ENCODE peak calls at places on chromosomes 11 and 22, in eight cellular contexts. I, W, Q, J, N, L, H and T are unnamed samples.

GRCh38 chr22:42887523-42888507 is 30.7 kb upstream of the ARFGAP3 start:
- DNase-seq in I (no peak), W (no peak), Q (no peak), J (peak), N (peak), L (peak), H (no peak), T (no peak)

GRCh38 chr22:37162221-37163095 is 12.7 kb upstream of the IL2RB start:
- DNase-seq in I (peak), W (no peak), Q (no peak), J (no peak), N (no peak), L (no peak), H (no peak), T (peak)

GRCh38 chr11:59158206-59159068 is 13.5 kb upstream of the DTX4 start:
- DNase-seq in I (no peak), W (peak), Q (no peak), J (peak), N (peak), L (peak), H (no peak), T (peak)

GRCh38 chr11:43419460-43419859 is 60.7 kb downstream of the TTC17 start:
- DNase-seq in I (no peak), W (no peak), Q (no peak), J (peak), N (peak), L (no peak), H (no peak), T (no peak)

GRCh38 chr11:78809931-78810481 is 235.3 kb upstream of the NARS2 start:
- DNase-seq in I (no peak), W (no peak), Q (no peak), J (no peak), N (no peak), L (no peak), H (no peak), T (no peak)

GRCh38 chr22:30636226-30637077 is 871 bp downstream of the SLC35E4 start:
- DNase-seq in I (peak), W (no peak), Q (no peak), J (peak), N (peak), L (peak), H (no peak), T (peak)

GRCh38 chr11:76723548-76723947 is 53.0 kb upstream of the LRRC32 start:
- DNase-seq in I (no peak), W (no peak), Q (peak), J (no peak), N (no peak), L (no peak), H (no peak), T (no peak)

GRCh38 chr11:19873730-19874129 is 161.1 kb downstream of the NAV2 start:
- DNase-seq in I (no peak), W (no peak), Q (no peak), J (no peak), N (no peak), L (no peak), H (no peak), T (no peak)

GRCh38 chr11:134558258-134558835 is 146.3 kb upstream of the B3GAT1 start:
- DNase-seq in I (no peak), W (no peak), Q (peak), J (no peak), N (no peak), L (no peak), H (no peak), T (no peak)

GRCh38 chr11:45850446-45850845 is 3.2 kb downstream of the CRY2 start:
- DNase-seq in I (no peak), W (no peak), Q (no peak), J (no peak), N (no peak), L (no peak), H (no peak), T (no peak)

GRCh38 chr22:41905411-41906202 is 9.3 kb downstream of the SHISA8 start:
- DNase-seq in I (no peak), W (no peak), Q (no peak), J (no peak), N (no peak), L (no peak), H (no peak), T (no peak)

GRCh38 chr11:24925091-24925490 is 428.2 kb downstream of the LUZP2 start:
- DNase-seq in I (no peak), W (no peak), Q (no peak), J (no peak), N (no peak), L (no peak), H (no peak), T (no peak)

GRCh38 chr22:22703715-22704114 is 59.3 kb downstream of the GGTLC2 start:
- DNase-seq in I (no peak), W (no peak), Q (no peak), J (no peak), N (no peak), L (no peak), H (no peak), T (no peak)

GRCh38 chr11:110989734-110990133 is 255.8 kb upstream of the POU2AF2 start:
- DNase-seq in I (no peak), W (no peak), Q (peak), J (no peak), N (no peak), L (peak), H (no peak), T (no peak)

GRCh38 chr11:79076526-79077115 is 364.2 kb downstream of the TENM4 start:
- DNase-seq in I (no peak), W (no peak), Q (no peak), J (peak), N (peak), L (peak), H (no peak), T (no peak)

GRCh38 chr11:78160557-78160956 is 21.1 kb upstream of the ALG8 start:
- DNase-seq in I (peak), W (no peak), Q (no peak), J (no peak), N (no peak), L (no peak), H (no peak), T (no peak)

GRCh38 chr11:47179655-47179991 is 2.9 kb upstream of the ARFGAP2 start:
- DNase-seq in I (no peak), W (no peak), Q (no peak), J (peak), N (peak), L (no peak), H (no peak), T (peak)

GRCh38 chr11:27612932-27613669 is 87.2 kb downstream of the BDNF start:
- DNase-seq in I (no peak), W (no peak), Q (no peak), J (no peak), N (no peak), L (no peak), H (no peak), T (no peak)

GRCh38 chr22:44167501-44167900 is 13.2 kb upstream of the PARVG start:
- DNase-seq in I (peak), W (no peak), Q (no peak), J (no peak), N (no peak), L (no peak), H (no peak), T (no peak)

GRCh38 chr22:40469181-40469580 is 98.8 kb downstream of the SGSM3 start:
- DNase-seq in I (no peak), W (no peak), Q (no peak), J (no peak), N (no peak), L (no peak), H (no peak), T (no peak)

GRCh38 chr11:10454902-10455631 is at the start of gene AMPD3:
- DNase-seq in I (peak), W (no peak), Q (peak), J (no peak), N (peak), L (peak), H (no peak), T (peak)

GRCh38 chr11:115736146-115736545 is 231.9 kb upstream of the CADM1 start:
- DNase-seq in I (no peak), W (no peak), Q (no peak), J (no peak), N (no peak), L (no peak), H (no peak), T (no peak)

GRCh38 chr11:134466035-134466908 is 54.2 kb upstream of the B3GAT1 start:
- DNase-seq in I (no peak), W (no peak), Q (peak), J (peak), N (no peak), L (peak), H (no peak), T (peak)

GRCh38 chr11:29263971-29264682 is 752.7 kb downstream of the KCNA4 start:
- DNase-seq in I (no peak), W (no peak), Q (no peak), J (no peak), N (no peak), L (no peak), H (no peak), T (no peak)

GRCh38 chr11:1879342-1879940 is 12.3 kb downstream of the PRR33 start:
- DNase-seq in I (peak), W (peak), Q (peak), J (no peak), N (no peak), L (no peak), H (peak), T (peak)

GRCh38 chr11:1881442-1882264 is 10.0 kb downstream of the PRR33 start:
- DNase-seq in I (peak), W (peak), Q (peak), J (no peak), N (no peak), L (peak), H (peak), T (no peak)

GRCh38 chr11:1880746-1881441 is 10.8 kb downstream of the PRR33 start:
- DNase-seq in I (peak), W (no peak), Q (peak), J (no peak), N (no peak), L (no peak), H (no peak), T (no peak)

GRCh38 chr11:1878134-1879031 is 13.3 kb downstream of the PRR33 start:
- DNase-seq in I (peak), W (peak), Q (peak), J (no peak), N (peak), L (peak), H (peak), T (peak)

GRCh38 chr11:1879941-1880720 is 11.6 kb downstream of the PRR33 start:
- DNase-seq in I (peak), W (peak), Q (peak), J (no peak), N (no peak), L (peak), H (peak), T (peak)
- H3K4me3 ChIP-seq in I (no peak), W (no peak), Q (no peak), J (no peak), N (no peak), L (no peak), H (no peak), T (no peak)

GRCh38 chr11:32435511-32435946 is at the start of gene WT1:
- DNase-seq in I (peak), W (peak), Q (no peak), J (no peak), N (no peak), L (no peak), H (no peak), T (no peak)
- TF ChIP-seq POLR2A in I (no peak), W (no peak), Q (no peak), J (no peak), N (no peak), L (no peak), H (no peak), T (no peak)

DNA sequence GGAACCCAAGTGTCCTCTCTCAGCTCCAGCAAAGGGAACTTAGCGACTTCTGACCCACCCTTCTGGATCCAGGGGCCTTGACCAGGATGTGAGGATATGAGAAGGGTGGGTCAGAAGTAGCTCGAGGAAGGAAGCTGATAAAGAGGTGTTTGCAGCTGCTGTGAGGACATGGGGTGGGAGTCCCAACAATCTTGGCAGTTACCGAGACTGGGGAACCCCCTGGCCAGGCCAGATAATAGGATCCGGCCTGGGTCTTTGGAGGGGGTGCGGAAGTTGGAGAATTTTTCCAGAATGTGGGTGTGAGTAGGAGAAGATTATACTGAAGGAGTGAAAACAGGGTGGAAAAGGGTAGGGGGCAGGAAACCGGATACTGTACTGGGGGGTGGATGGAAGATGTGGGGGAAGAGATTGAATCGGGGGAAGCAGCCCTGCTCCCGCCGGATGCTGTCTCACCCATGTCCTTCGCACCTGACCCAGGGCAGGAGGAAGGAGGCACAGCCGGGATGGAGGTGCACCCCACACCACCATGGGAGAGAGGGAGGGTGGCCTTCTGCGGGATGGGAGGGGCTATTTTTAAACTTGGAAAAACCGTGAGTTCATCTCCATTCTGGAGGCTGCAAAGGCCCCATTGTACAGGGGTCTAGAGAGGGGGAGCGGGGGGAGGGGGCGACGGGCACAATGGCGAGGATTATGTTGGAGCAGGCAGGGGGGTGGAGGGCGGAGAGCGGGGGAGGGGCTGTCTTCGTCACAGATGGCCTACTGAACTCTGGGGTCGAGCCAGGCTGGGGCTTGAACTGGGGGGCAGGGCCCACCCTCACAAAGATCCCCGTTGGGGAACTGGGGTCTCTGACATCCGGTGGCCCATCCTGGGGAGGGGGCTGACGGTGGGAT is 3.0 kb upstream of the MCAM start:
- DNase-seq in I (no peak), W (peak), Q (peak), J (no peak), N (no peak), L (no peak), H (peak), T (no peak)
- H3K4me3 ChIP-seq in I (peak), W (peak), Q (peak), J (peak), N (no peak), L (peak), H (peak), T (no peak)

DNA sequence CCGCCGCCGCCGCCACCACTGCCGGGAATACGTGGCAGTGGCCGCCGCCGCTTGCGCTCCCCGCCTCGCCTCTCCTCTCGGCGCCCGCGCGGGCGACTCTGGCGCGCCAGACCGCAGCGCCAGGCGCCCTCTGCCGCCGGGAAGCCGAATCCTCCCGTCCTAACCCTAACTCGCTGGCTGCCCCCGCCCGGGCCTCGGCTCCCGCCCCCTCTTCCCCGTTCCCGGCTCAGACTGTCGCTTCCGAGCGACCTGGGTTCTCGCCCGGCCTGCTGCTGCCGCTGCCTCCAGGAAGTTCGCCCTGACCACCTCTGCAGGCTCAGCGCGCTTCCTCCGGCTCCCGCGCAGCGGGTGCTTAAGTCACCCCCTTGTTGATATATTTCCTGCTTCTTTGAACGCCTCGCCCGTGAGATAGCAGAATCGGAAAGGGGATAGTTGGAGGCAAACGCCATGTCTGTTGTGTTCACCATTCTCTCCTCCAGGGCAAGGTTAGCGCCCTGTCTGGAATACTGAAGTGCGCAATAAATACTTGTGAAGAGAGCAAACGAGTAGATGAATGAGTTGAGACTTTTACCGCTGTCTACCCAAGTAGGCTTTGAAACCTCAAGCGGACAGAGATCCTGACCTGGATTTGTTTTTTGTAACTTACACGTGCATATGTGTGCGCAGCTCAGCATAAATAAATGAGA is at the start of gene SMCO4:
- DNase-seq in I (peak), W (peak), Q (peak), J (peak), N (peak), L (peak), H (peak), T (peak)
- TF ChIP-seq POLR2A in I (no peak), W (no peak), Q (no peak), J (no peak), N (peak), L (no peak), H (no peak), T (peak)

DNA sequence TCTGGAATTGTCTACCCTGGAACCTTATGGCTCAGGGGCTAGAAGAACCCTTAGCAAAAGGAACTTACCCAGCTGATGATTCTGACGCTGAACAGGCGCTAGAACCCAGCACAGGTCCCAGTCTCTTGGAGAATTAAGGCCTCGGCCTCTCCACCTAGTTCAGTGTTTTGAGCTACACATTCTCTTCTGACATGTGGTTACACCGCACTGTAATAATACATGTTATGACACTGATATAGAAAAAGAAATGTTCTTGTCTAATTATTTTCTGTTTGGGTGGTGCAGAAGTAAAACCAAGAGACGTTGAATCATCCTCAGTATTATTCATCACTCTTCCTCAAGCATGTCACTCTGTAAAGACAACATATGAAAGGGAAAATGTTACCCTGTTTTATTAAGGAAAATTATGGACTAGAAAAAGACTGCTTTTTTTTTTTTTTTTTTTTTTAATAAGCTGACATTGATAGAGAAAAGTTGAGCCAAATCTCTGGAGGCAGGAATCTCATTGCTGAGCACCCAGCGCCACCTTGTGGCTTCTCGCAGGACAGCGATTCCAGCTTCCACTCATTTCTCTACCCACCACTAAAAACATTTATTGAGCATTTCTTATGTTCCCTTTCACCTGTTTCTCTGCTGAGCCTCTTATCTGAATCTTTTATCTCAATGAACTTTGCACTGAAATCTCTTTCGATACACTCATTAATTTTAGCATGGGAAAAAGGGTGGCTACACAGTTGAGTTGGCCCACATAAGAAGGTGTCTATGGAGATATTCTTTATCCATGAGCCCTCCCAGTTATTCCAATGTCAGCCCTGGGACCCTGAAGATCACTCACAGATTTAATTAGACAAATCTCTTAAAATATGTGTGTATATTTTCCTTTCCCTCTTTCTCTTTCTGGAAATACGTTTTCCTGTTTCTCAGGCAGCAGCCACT is 12.6 kb upstream of the APLNR start:
- DNase-seq in I (peak), W (peak), Q (peak), J (peak), N (peak), L (peak), H (no peak), T (no peak)
- H3K4me3 ChIP-seq in I (peak), W (peak), Q (no peak), J (no peak), N (no peak), L (peak), H (no peak), T (no peak)